ENCODE peak calls at places on chromosomes 3 and 15, in six cellular contexts. G is A549, D is psoas muscle, O is Panc1, I is GM12878, U is breast epithelium. S is an unnamed sample.

GRCh38 chr15:75138016-75138999 is 63.4 kb upstream of the C15orf39 start:
- DNase-seq in U (no peak), D (no peak), G (no peak), I (no peak), O (no peak), S (peak)

GRCh38 chr15:40298216-40298935 is 9.4 kb downstream of the PLCB2 start:
- DNase-seq in I (no peak), O (no peak), G (no peak), D (no peak), U (no peak), S (no peak)

GRCh38 chr3:142215111-142215510 is 10.3 kb downstream of the GK5 start:
- DNase-seq in O (no peak), U (no peak), I (no peak), D (no peak), G (no peak), S (no peak)

GRCh38 chr3:178777718-178778411 is 241.6 kb downstream of the KCNMB2 start:
- DNase-seq in I (no peak), D (no peak), U (no peak), O (peak), G (no peak), S (no peak)

GRCh38 chr3:86563358-86563970 is 427.5 kb downstream of the VGLL3 start:
- DNase-seq in D (no peak), U (no peak), G (peak), I (no peak), O (peak), S (no peak)

GRCh38 chr3:113340785-113341184 is 100.5 kb downstream of the CFAP44 start:
- DNase-seq in D (no peak), G (no peak), I (no peak), U (no peak), O (no peak), S (no peak)

GRCh38 chr3:12968541-12968940 is 104.7 kb downstream of the IQSEC1 start:
- DNase-seq in U (no peak), G (no peak), D (peak), O (no peak), I (no peak), S (no peak)

GRCh38 chr3:4495294-4496110 is 2.4 kb downstream of the ITPR1 start:
- DNase-seq in O (no peak), D (no peak), G (no peak), I (no peak), U (no peak), S (no peak)

GRCh38 chr3:13025090-13025489 is 48.1 kb downstream of the IQSEC1 start:
- DNase-seq in G (peak), O (peak), I (no peak), U (no peak), D (peak), S (no peak)

GRCh38 chr3:134030382-134030753 is 643 bp upstream of the SLCO2A1 start:
- DNase-seq in G (no peak), U (no peak), O (no peak), D (no peak), I (no peak), S (peak)

GRCh38 chr3:193262707-193263106 is 21.7 kb downstream of the PLAAT1 start:
- DNase-seq in U (no peak), I (no peak), O (no peak), G (no peak), D (no peak), S (no peak)

GRCh38 chr3:87350367-87351199 is 74.2 kb upstream of the POU1F1 start:
- DNase-seq in I (no peak), D (no peak), U (no peak), G (peak), O (peak), S (no peak)

GRCh38 chr15:84761534-84762190 is 13.3 kb downstream of the ZNF592 start:
- DNase-seq in I (no peak), D (no peak), O (no peak), U (no peak), G (no peak), S (no peak)

GRCh38 chr3:52892625-52893311 is 4.6 kb downstream of the STIMATE start:
- DNase-seq in D (no peak), O (no peak), U (no peak), G (no peak), I (peak), S (no peak)

GRCh38 chr3:136919799-136920580 is 37.8 kb upstream of the IL20RB start:
- DNase-seq in O (no peak), U (no peak), D (no peak), G (no peak), I (no peak), S (no peak)

GRCh38 chr3:156923349-156923748 is 97.2 kb downstream of the LEKR1 start:
- DNase-seq in O (no peak), D (no peak), I (no peak), G (no peak), U (no peak), S (no peak)

GRCh38 chr3:57176045-57176444 is 10.9 kb upstream of the IL17RD start:
- DNase-seq in O (no peak), U (no peak), G (no peak), I (no peak), D (no peak), S (no peak)

GRCh38 chr15:57323806-57324589 is 52.3 kb upstream of the CGNL1 start:
- DNase-seq in O (no peak), I (no peak), U (no peak), D (no peak), G (peak), S (no peak)

GRCh38 chr3:99418209-99418635 is 220.2 kb upstream of the COL8A1 start:
- DNase-seq in O (no peak), D (no peak), U (no peak), G (no peak), I (peak), S (no peak)

GRCh38 chr15:40534371-40534770 is 30.5 kb downstream of the CCDC32 start:
- DNase-seq in O (no peak), I (no peak), U (no peak), D (no peak), G (no peak), S (no peak)

GRCh38 chr15:76035593-76035992 is 23.4 kb upstream of the NRG4 start:
- DNase-seq in O (no peak), G (no peak), U (no peak), I (no peak), D (no peak), S (no peak)

GRCh38 chr3:136544532-136544931 is 207.6 kb downstream of the STAG1 start:
- DNase-seq in G (no peak), I (no peak), D (no peak), U (no peak), O (no peak), S (no peak)

GRCh38 chr3:11143476-11143875 is 10.8 kb upstream of the HRH1 start:
- DNase-seq in I (no peak), G (no peak), D (no peak), U (no peak), O (no peak), S (no peak)

GRCh38 chr15:95498956-95499355 is 831.5 kb upstream of the NR2F2 start:
- DNase-seq in G (no peak), I (no peak), O (no peak), U (no peak), D (no peak), S (no peak)

GRCh38 chr3:104879919-104880318 is 486.8 kb upstream of the ALCAM start:
- DNase-seq in O (no peak), G (no peak), U (no peak), D (no peak), I (no peak), S (no peak)

GRCh38 chr3:173893066-173893465 is 495.5 kb downstream of the NLGN1 start:
- DNase-seq in U (no peak), O (no peak), I (no peak), G (no peak), D (no peak), S (no peak)

GRCh38 chr3:48086736-48087470 is 70.7 kb upstream of the MAP4 start:
- DNase-seq in U (no peak), I (no peak), D (no peak), O (peak), G (peak), S (no peak)

GRCh38 chr3:34037263-34037662 is 238.8 kb downstream of the PDCD6IP start:
- DNase-seq in I (no peak), D (no peak), G (no peak), O (no peak), U (no peak), S (no peak)

GRCh38 chr3:194561306-194561974 is 71.8 kb downstream of the TMEM44 start:
- DNase-seq in O (no peak), G (no peak), I (no peak), U (no peak), D (no peak), S (no peak)

GRCh38 chr3:140224307-140224706 is 289.3 kb downstream of the CLSTN2 start:
- DNase-seq in D (no peak), G (no peak), U (no peak), I (no peak), O (no peak), S (no peak)
- H3K4me3 ChIP-seq in D (no peak), G (no peak), U (no peak), I (no peak), O (no peak), S (no peak)

GRCh38 chr15:77505556-77505955 is 84.9 kb downstream of the HMG20A start:
- DNase-seq in O (no peak), D (no peak), G (no peak), I (no peak), U (no peak), S (no peak)

GRCh38 chr15:77506311-77507150 is 85.8 kb downstream of the HMG20A start:
- DNase-seq in U (no peak), I (no peak), O (no peak), G (no peak), D (peak), S (no peak)

GRCh38 chr15:77508541-77509505 is 88.1 kb downstream of the HMG20A start:
- DNase-seq in G (no peak), D (peak), U (no peak), I (no peak), O (no peak), S (no peak)

GRCh38 chr15:77507911-77508310 is 87.2 kb downstream of the HMG20A start:
- DNase-seq in O (no peak), D (peak), U (no peak), G (no peak), I (no peak), S (no peak)

GRCh38 chr15:77507151-77507847 is 86.6 kb downstream of the HMG20A start:
- DNase-seq in O (no peak), D (peak), G (no peak), I (no peak), U (peak), S (peak)
- TF ChIP-seq CTCF in O (no peak), D (no peak), G (no peak), I (no peak), U (no peak), S (no peak)

DNA sequence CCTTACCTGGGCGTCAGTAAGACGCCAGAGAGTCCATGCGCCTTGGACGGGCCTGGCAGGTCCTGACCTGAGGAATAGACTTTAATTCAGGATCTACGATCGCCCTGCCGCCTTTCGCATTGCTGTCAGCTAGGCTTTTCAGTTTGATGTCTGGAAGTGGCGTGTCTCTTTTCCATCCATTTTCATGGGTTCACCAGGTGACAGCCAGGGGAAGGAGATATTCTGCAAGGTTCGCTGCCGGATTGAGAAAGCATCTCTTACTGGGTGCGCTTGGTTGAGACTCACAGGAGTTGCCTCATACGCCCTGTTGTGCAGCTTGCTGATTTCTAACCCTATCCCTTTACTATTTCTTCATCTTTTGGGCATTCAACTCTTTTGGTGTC is 7.4 kb downstream of the EPHA3 start:
- DNase-seq in U (no peak), O (no peak), I (no peak), G (no peak), D (no peak), S (no peak)
- H3K4me3 ChIP-seq in U (peak), O (peak), I (no peak), G (peak), D (peak), S (peak)

GRCh38 chr3:44865272-44866005 is 3.7 kb downstream of the TMEM42 start:
- DNase-seq in O (no peak), D (no peak), G (no peak), I (no peak), U (no peak), S (no peak)

GRCh38 chr3:44867421-44868111 is 5.9 kb downstream of the TMEM42 start:
- DNase-seq in U (no peak), D (no peak), O (no peak), I (no peak), G (no peak), S (no peak)

GRCh38 chr3:44862221-44862637 is 517 bp downstream of the TMEM42 start:
- DNase-seq in D (no peak), G (no peak), U (no peak), O (no peak), I (no peak), S (no peak)

GRCh38 chr3:44860117-44860516 is 1.6 kb upstream of the TMEM42 start:
- DNase-seq in D (no peak), G (no peak), I (no peak), U (no peak), O (no peak), S (no peak)

DNA sequence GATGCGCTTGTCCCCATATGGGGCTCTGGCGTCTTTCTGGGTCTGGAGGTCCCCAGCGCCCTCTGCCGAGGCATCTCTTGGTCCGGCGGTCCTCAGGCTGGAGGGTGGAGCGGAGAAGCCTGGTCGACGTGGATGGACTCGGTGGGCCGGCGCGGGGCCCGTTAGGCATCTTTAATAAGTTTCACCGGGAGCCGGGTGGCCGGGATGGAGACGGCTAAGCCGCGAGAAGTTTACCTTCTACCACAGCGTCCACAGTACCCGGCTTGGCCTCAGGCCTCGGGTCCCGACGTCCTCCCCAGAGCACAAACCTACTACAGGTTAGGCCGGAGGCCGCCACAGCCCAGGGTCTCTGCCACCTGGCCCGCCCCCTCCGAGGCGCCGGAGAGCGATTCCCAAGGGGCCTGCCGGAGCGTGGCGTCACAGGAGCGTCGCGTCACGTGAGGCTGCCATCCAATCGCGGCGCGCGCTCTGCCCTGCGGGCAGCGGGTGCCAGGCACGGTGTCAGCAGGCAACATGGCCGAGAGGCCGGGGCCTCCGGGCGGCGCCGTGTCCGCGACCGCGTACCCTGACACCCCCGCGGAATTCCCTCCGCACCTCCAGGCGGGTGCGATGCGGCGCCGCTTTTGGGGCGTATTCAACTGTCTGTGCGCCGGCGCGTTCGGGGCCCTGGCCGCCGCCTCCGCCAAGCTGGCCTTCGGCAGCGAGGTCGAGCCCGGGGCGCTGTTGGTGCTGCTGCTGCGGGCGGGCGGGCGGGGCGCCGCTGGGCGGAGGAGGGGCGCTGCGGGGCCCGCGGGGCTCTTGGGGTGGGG is at the start of gene TMEM42:
- DNase-seq in O (peak), D (peak), U (peak), I (peak), G (peak), S (peak)
- TF ChIP-seq CTCF in O (peak), D (peak), U (no peak), I (peak), G (no peak), S (no peak)